ENCODE peak calls at places on chromosomes 12 and 14, in ten cellular contexts. One of them, this sample, is unnamed.
A peak's percentile ranks its signal among the peaks of the same experiment; 100 is the strongest.

GRCh38 chr14:30064454-30064853 is 136.8 kb upstream of the PRKD1 start:
- DNase-seq in A549: no peak
- DNase-seq in GM12878: no peak
- DNase-seq in K562: no peak
- DNase-seq in WTC11: no peak
- DNase-seq in SK-N-SH: no peak
- DNase-seq in endothelial cell of umbilical vein: no peak
- DNase-seq in HCT116: no peak
- DNase-seq in HepG2: no peak
- DNase-seq in H1: no peak
- DNase-seq in this sample: no peak

GRCh38 chr12:45726594-45727300 is 2.8 kb upstream of the ARID2 start:
- DNase-seq in A549: peak; percentile 33
- DNase-seq in GM12878: no peak
- DNase-seq in K562: peak; percentile 36
- DNase-seq in WTC11: peak; percentile 54
- DNase-seq in SK-N-SH: peak; percentile 55
- DNase-seq in endothelial cell of umbilical vein: no peak
- DNase-seq in HCT116: no peak
- DNase-seq in HepG2: peak; percentile 9
- DNase-seq in H1: no peak
- DNase-seq in this sample: peak; percentile 58

GRCh38 chr14:76829650-76830421 is 3.6 kb downstream of the LRRC74A start:
- DNase-seq in A549: no peak
- DNase-seq in GM12878: no peak
- DNase-seq in K562: no peak
- DNase-seq in WTC11: no peak
- DNase-seq in SK-N-SH: peak; percentile 55
- DNase-seq in endothelial cell of umbilical vein: no peak
- DNase-seq in HCT116: no peak
- DNase-seq in HepG2: peak; percentile 91
- DNase-seq in H1: no peak
- DNase-seq in this sample: no peak

GRCh38 chr14:96797188-96797942 is at the start of gene VRK1:
- DNase-seq in A549: peak; percentile 85
- DNase-seq in GM12878: peak; percentile 83
- DNase-seq in K562: peak; percentile 97
- DNase-seq in WTC11: peak; percentile 97
- DNase-seq in SK-N-SH: peak; percentile 96
- DNase-seq in endothelial cell of umbilical vein: peak; percentile 98
- DNase-seq in HCT116: peak; percentile 86
- DNase-seq in HepG2: peak; percentile 90
- DNase-seq in H1: peak; percentile 84
- DNase-seq in this sample: peak; percentile 96

GRCh38 chr14:61561657-61562276 is 133.5 kb upstream of the HIF1A start:
- DNase-seq in A549: peak; percentile 77
- DNase-seq in GM12878: no peak
- DNase-seq in K562: peak; percentile 11
- DNase-seq in WTC11: no peak
- DNase-seq in SK-N-SH: peak; percentile 46
- DNase-seq in endothelial cell of umbilical vein: peak; percentile 99
- DNase-seq in HCT116: peak; percentile 82
- DNase-seq in HepG2: peak; percentile 94
- DNase-seq in H1: no peak
- DNase-seq in this sample: peak; percentile 56

GRCh38 chr14:34629344-34629656 is 648 bp downstream of the SNX6 start:
- DNase-seq in A549: no peak
- DNase-seq in GM12878: no peak
- DNase-seq in K562: no peak
- DNase-seq in WTC11: no peak
- DNase-seq in SK-N-SH: no peak
- DNase-seq in endothelial cell of umbilical vein: no peak
- DNase-seq in HCT116: no peak
- DNase-seq in HepG2: no peak
- DNase-seq in H1: no peak
- DNase-seq in this sample: no peak

GRCh38 chr12:48601013-48601756 is 31.3 kb upstream of the LALBA start:
- DNase-seq in A549: no peak
- DNase-seq in GM12878: peak; percentile 45
- DNase-seq in K562: no peak
- DNase-seq in WTC11: peak; percentile 56
- DNase-seq in SK-N-SH: no peak
- DNase-seq in endothelial cell of umbilical vein: no peak
- DNase-seq in HCT116: no peak
- DNase-seq in HepG2: no peak
- DNase-seq in H1: peak; percentile 61
- DNase-seq in this sample: no peak

GRCh38 chr12:116964004-116964739 is 53.4 kb downstream of the FBXW8 start:
- DNase-seq in A549: no peak
- DNase-seq in GM12878: no peak
- DNase-seq in K562: no peak
- DNase-seq in WTC11: no peak
- DNase-seq in SK-N-SH: peak; percentile 43
- DNase-seq in endothelial cell of umbilical vein: no peak
- DNase-seq in HCT116: no peak
- DNase-seq in HepG2: no peak
- DNase-seq in H1: no peak
- DNase-seq in this sample: no peak

GRCh38 chr14:38108681-38109080 is 99.0 kb upstream of the SSTR1 start:
- DNase-seq in A549: no peak
- DNase-seq in GM12878: no peak
- DNase-seq in K562: no peak
- DNase-seq in WTC11: no peak
- DNase-seq in SK-N-SH: no peak
- DNase-seq in endothelial cell of umbilical vein: no peak
- DNase-seq in HCT116: no peak
- DNase-seq in HepG2: no peak
- DNase-seq in H1: no peak
- DNase-seq in this sample: no peak

GRCh38 chr14:93858896-93859295 is 68.2 kb upstream of the FAM181A start:
- DNase-seq in A549: no peak
- DNase-seq in GM12878: no peak
- DNase-seq in K562: no peak
- DNase-seq in WTC11: no peak
- DNase-seq in SK-N-SH: no peak
- DNase-seq in endothelial cell of umbilical vein: no peak
- DNase-seq in HCT116: no peak
- DNase-seq in HepG2: no peak
- DNase-seq in H1: no peak
- DNase-seq in this sample: no peak

GRCh38 chr14:72824051-72824450 is 69.8 kb downstream of the DPF3 start:
- DNase-seq in A549: no peak
- DNase-seq in GM12878: no peak
- DNase-seq in K562: no peak
- DNase-seq in WTC11: no peak
- DNase-seq in SK-N-SH: no peak
- DNase-seq in endothelial cell of umbilical vein: no peak
- DNase-seq in HCT116: no peak
- DNase-seq in HepG2: no peak
- DNase-seq in H1: no peak
- DNase-seq in this sample: no peak

GRCh38 chr12:115297445-115297844 is 613.5 kb upstream of the TBX3 start:
- DNase-seq in A549: no peak
- DNase-seq in GM12878: no peak
- DNase-seq in K562: no peak
- DNase-seq in WTC11: no peak
- DNase-seq in SK-N-SH: no peak
- DNase-seq in endothelial cell of umbilical vein: no peak
- DNase-seq in HCT116: no peak
- DNase-seq in HepG2: no peak
- DNase-seq in H1: no peak
- DNase-seq in this sample: no peak

GRCh38 chr12:86496595-86496994 is 240.4 kb upstream of the MGAT4C start:
- DNase-seq in A549: no peak
- DNase-seq in GM12878: no peak
- DNase-seq in K562: no peak
- DNase-seq in WTC11: no peak
- DNase-seq in SK-N-SH: no peak
- DNase-seq in endothelial cell of umbilical vein: no peak
- DNase-seq in HCT116: no peak
- DNase-seq in HepG2: no peak
- DNase-seq in H1: no peak
- DNase-seq in this sample: no peak

GRCh38 chr14:56463491-56463890 is 116.1 kb upstream of the TMEM260 start:
- DNase-seq in A549: no peak
- DNase-seq in GM12878: no peak
- DNase-seq in K562: no peak
- DNase-seq in WTC11: no peak
- DNase-seq in SK-N-SH: no peak
- DNase-seq in endothelial cell of umbilical vein: no peak
- DNase-seq in HCT116: no peak
- DNase-seq in HepG2: no peak
- DNase-seq in H1: no peak
- DNase-seq in this sample: no peak

GRCh38 chr12:26845984-26846383 is 13.0 kb upstream of the ITPR2 start:
- DNase-seq in A549: no peak
- DNase-seq in GM12878: no peak
- DNase-seq in K562: peak; percentile 49
- DNase-seq in WTC11: no peak
- DNase-seq in SK-N-SH: peak; percentile 67
- DNase-seq in endothelial cell of umbilical vein: peak; percentile 82
- DNase-seq in HCT116: no peak
- DNase-seq in HepG2: peak; percentile 57
- DNase-seq in H1: no peak
- DNase-seq in this sample: no peak

GRCh38 chr12:3712209-3712992 is 40.5 kb downstream of the CRACR2A start:
- DNase-seq in A549: no peak
- DNase-seq in GM12878: no peak
- DNase-seq in K562: no peak
- DNase-seq in WTC11: no peak
- DNase-seq in SK-N-SH: no peak
- DNase-seq in endothelial cell of umbilical vein: no peak
- DNase-seq in HCT116: no peak
- DNase-seq in HepG2: no peak
- DNase-seq in H1: no peak
- DNase-seq in this sample: no peak

GRCh38 chr12:14776236-14776959 is 26.9 kb downstream of the WBP11 start:
- DNase-seq in A549: no peak
- DNase-seq in GM12878: no peak
- DNase-seq in K562: no peak
- DNase-seq in WTC11: no peak
- DNase-seq in SK-N-SH: peak; percentile 8
- DNase-seq in endothelial cell of umbilical vein: no peak
- DNase-seq in HCT116: no peak
- DNase-seq in HepG2: no peak
- DNase-seq in H1: no peak
- DNase-seq in this sample: peak; percentile 39
- TF ChIP-seq CTCF in A549: peak; percentile 43
- TF ChIP-seq CTCF in GM12878: peak; percentile 22
- TF ChIP-seq CTCF in K562: no peak
- TF ChIP-seq CTCF in WTC11: no peak
- TF ChIP-seq CTCF in SK-N-SH: peak; percentile 56
- TF ChIP-seq CTCF in endothelial cell of umbilical vein: no peak
- TF ChIP-seq CTCF in HCT116: peak; percentile 41
- TF ChIP-seq CTCF in HepG2: peak; percentile 28
- TF ChIP-seq CTCF in H1: no peak
- TF ChIP-seq CTCF in this sample: no peak

DNA sequence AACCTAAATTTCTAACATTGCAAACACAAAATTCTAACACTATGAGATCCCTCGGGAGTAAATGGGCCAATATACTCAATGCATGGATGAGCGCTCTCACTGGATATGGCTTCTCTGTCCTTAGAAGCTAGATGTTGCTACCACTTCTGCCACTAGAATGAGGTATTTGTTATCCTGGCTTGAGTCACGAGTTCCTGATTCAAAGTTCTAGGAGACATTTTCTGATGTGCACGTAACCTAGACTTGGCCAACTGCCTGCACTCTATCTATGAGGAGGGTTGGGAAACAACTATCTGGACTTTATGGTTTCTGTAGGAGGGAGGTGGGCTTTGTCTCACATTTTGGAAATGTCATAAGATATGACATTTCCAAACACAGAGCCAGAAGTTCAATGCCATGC is 37.6 kb downstream of the FERMT2 start:
- DNase-seq in A549: no peak
- DNase-seq in GM12878: no peak
- DNase-seq in K562: no peak
- DNase-seq in WTC11: no peak
- DNase-seq in SK-N-SH: no peak
- DNase-seq in endothelial cell of umbilical vein: peak; percentile 22
- DNase-seq in HCT116: no peak
- DNase-seq in HepG2: no peak
- DNase-seq in H1: no peak
- DNase-seq in this sample: no peak
- TF ChIP-seq MAX in A549: no peak
- TF ChIP-seq MAX in GM12878: no peak
- TF ChIP-seq MAX in K562: no peak
- TF ChIP-seq MAX in WTC11: no peak
- TF ChIP-seq MAX in SK-N-SH: no peak
- TF ChIP-seq MAX in endothelial cell of umbilical vein: no peak
- TF ChIP-seq MAX in HCT116: no peak
- TF ChIP-seq MAX in HepG2: no peak
- TF ChIP-seq MAX in H1: no peak
- TF ChIP-seq MAX in this sample: no peak

DNA sequence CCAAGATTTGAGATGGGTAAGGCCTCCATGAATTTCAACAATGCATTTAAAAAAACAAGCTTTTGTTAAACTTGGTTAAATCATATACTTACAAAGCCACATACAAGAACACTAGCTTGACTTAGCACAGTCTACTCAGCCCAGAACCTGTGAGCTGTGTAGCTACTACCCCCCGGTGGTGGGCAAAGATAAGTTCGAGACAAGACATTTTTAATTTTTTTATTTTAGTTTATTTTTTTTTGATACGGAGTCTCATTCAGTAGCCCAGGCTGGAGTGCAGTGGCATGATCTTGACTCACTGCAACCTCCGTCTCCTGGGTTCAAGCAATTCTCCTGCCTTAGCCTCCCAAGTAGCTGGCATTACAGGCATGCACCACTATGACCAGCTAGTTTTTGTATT is 3.7 kb upstream of the NECAP1 start:
- DNase-seq in A549: no peak
- DNase-seq in GM12878: no peak
- DNase-seq in K562: no peak
- DNase-seq in WTC11: peak; percentile 36
- DNase-seq in SK-N-SH: peak; percentile 64
- DNase-seq in endothelial cell of umbilical vein: peak; percentile 84
- DNase-seq in HCT116: peak; percentile 50
- DNase-seq in HepG2: no peak
- DNase-seq in H1: no peak
- DNase-seq in this sample: peak; percentile 79
- TF ChIP-seq CTCF in A549: peak; percentile 37
- TF ChIP-seq CTCF in GM12878: peak; percentile 12
- TF ChIP-seq CTCF in K562: peak; percentile 42
- TF ChIP-seq CTCF in WTC11: peak; percentile 37
- TF ChIP-seq CTCF in SK-N-SH: peak; percentile 71
- TF ChIP-seq CTCF in endothelial cell of umbilical vein: peak; percentile 49
- TF ChIP-seq CTCF in HCT116: peak; percentile 48
- TF ChIP-seq CTCF in HepG2: no peak
- TF ChIP-seq CTCF in H1: peak; percentile 22
- TF ChIP-seq CTCF in this sample: peak; percentile 46

DNA sequence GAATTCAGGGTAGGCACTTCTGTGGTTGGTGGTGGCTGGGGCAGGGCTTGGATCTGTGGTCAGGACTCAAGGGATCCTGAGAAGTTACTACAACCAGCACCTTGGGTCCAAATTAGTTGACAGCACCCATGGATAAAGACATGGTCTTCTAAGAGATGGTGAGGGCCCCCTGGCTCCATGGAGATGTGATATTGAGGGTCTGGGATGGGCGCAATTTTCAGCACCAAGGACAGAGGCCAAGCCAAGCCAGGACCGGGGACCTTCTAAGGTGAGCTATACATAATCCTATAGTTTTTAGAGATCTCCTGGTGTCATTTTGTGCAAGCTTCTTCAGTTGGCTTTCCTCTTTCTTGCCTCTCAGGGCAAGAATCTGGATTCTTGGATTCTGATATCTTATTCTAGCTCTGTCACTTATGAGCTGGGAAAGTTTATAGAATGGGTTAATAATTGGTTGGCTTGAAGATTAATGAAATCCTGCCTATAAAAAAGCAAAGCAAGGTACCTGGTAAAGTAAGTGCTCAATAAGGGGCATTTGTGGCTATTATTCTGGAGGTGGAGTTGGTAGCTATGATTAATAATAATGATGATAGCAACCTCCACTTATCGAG is 130.1 kb upstream of the LHX5 start:
- DNase-seq in A549: no peak
- DNase-seq in GM12878: no peak
- DNase-seq in K562: peak; percentile 55
- DNase-seq in WTC11: peak; percentile 69
- DNase-seq in SK-N-SH: no peak
- DNase-seq in endothelial cell of umbilical vein: no peak
- DNase-seq in HCT116: no peak
- DNase-seq in HepG2: no peak
- DNase-seq in H1: no peak
- DNase-seq in this sample: peak; percentile 26
- TF ChIP-seq MAX in A549: no peak
- TF ChIP-seq MAX in GM12878: no peak
- TF ChIP-seq MAX in K562: no peak
- TF ChIP-seq MAX in WTC11: no peak
- TF ChIP-seq MAX in SK-N-SH: no peak
- TF ChIP-seq MAX in endothelial cell of umbilical vein: no peak
- TF ChIP-seq MAX in HCT116: no peak
- TF ChIP-seq MAX in HepG2: no peak
- TF ChIP-seq MAX in H1: no peak
- TF ChIP-seq MAX in this sample: no peak